ENCODE peak calls at places on chromosomes 4 and X, in eight cellular contexts. One of them, this sample, is unnamed.

GRCh38 chr4:117311215-117311614 is 225.8 kb upstream of the TRAM1L1 start:
- DNase-seq in fibroblast of villous mesenchyme: no peak
- DNase-seq in GM12865: no peak
- DNase-seq in mesothelial cell of epicardium: no peak
- DNase-seq in RWPE2: no peak
- DNase-seq in MCF 10A: no peak
- DNase-seq in ovary: no peak
- DNase-seq in heart right ventricle: no peak
- DNase-seq in this sample: no peak

GRCh38 chrX:132461886-132462285 is 27.0 kb downstream of the MBNL3 start:
- DNase-seq in fibroblast of villous mesenchyme: no peak
- DNase-seq in GM12865: no peak
- DNase-seq in mesothelial cell of epicardium: no peak
- DNase-seq in RWPE2: no peak
- DNase-seq in MCF 10A: no peak
- DNase-seq in ovary: no peak
- DNase-seq in heart right ventricle: no peak
- DNase-seq in this sample: no peak

GRCh38 chrX:10235851-10236250 is 79.1 kb downstream of the CLCN4 start:
- DNase-seq in fibroblast of villous mesenchyme: peak; percentile 45
- DNase-seq in GM12865: no peak
- DNase-seq in mesothelial cell of epicardium: no peak
- DNase-seq in RWPE2: no peak
- DNase-seq in MCF 10A: no peak
- DNase-seq in ovary: no peak
- DNase-seq in heart right ventricle: no peak
- DNase-seq in this sample: no peak

GRCh38 chr4:150411527-150411926 is 170.4 kb upstream of the MAB21L2 start:
- DNase-seq in fibroblast of villous mesenchyme: no peak
- DNase-seq in GM12865: no peak
- DNase-seq in mesothelial cell of epicardium: no peak
- DNase-seq in RWPE2: no peak
- DNase-seq in MCF 10A: no peak
- DNase-seq in ovary: no peak
- DNase-seq in heart right ventricle: no peak
- DNase-seq in this sample: no peak

GRCh38 chr4:169485084-169485483 is 127.3 kb downstream of the NEK1 start:
- DNase-seq in fibroblast of villous mesenchyme: peak; percentile 38
- DNase-seq in GM12865: no peak
- DNase-seq in mesothelial cell of epicardium: no peak
- DNase-seq in RWPE2: no peak
- DNase-seq in MCF 10A: no peak
- DNase-seq in ovary: no peak
- DNase-seq in heart right ventricle: no peak
- DNase-seq in this sample: no peak

GRCh38 chr4:106676173-106676921 is 307.8 kb upstream of the GIMD1 start:
- DNase-seq in fibroblast of villous mesenchyme: peak; percentile 96
- DNase-seq in GM12865: no peak
- DNase-seq in mesothelial cell of epicardium: no peak
- DNase-seq in RWPE2: no peak
- DNase-seq in MCF 10A: peak; percentile 81
- DNase-seq in ovary: no peak
- DNase-seq in heart right ventricle: no peak
- DNase-seq in this sample: no peak

GRCh38 chr4:76607266-76607799 is 172.3 kb downstream of the SHROOM3 start:
- DNase-seq in fibroblast of villous mesenchyme: peak; percentile 97
- DNase-seq in GM12865: peak; percentile 89
- DNase-seq in mesothelial cell of epicardium: no peak
- DNase-seq in RWPE2: no peak
- DNase-seq in MCF 10A: no peak
- DNase-seq in ovary: no peak
- DNase-seq in heart right ventricle: no peak
- DNase-seq in this sample: no peak

GRCh38 chr4:91233164-91233563 is 1070.6 kb upstream of the GRID2 start:
- DNase-seq in fibroblast of villous mesenchyme: no peak
- DNase-seq in GM12865: no peak
- DNase-seq in mesothelial cell of epicardium: no peak
- DNase-seq in RWPE2: no peak
- DNase-seq in MCF 10A: no peak
- DNase-seq in ovary: no peak
- DNase-seq in heart right ventricle: no peak
- DNase-seq in this sample: no peak

GRCh38 chrX:4764888-4765287 is 1051.4 kb upstream of the PRKX start:
- DNase-seq in fibroblast of villous mesenchyme: no peak
- DNase-seq in GM12865: no peak
- DNase-seq in mesothelial cell of epicardium: no peak
- DNase-seq in RWPE2: no peak
- DNase-seq in MCF 10A: peak; percentile 1
- DNase-seq in ovary: no peak
- DNase-seq in heart right ventricle: no peak
- DNase-seq in this sample: no peak

GRCh38 chr4:158090323-158090722 is 82.5 kb downstream of the GASK1B start:
- DNase-seq in fibroblast of villous mesenchyme: no peak
- DNase-seq in GM12865: no peak
- DNase-seq in mesothelial cell of epicardium: no peak
- DNase-seq in RWPE2: no peak
- DNase-seq in MCF 10A: no peak
- DNase-seq in ovary: peak; percentile 67
- DNase-seq in heart right ventricle: no peak
- DNase-seq in this sample: no peak

GRCh38 chr4:145957307-145957706 is 18.7 kb upstream of the ZNF827 start:
- DNase-seq in fibroblast of villous mesenchyme: no peak
- DNase-seq in GM12865: no peak
- DNase-seq in mesothelial cell of epicardium: no peak
- DNase-seq in RWPE2: no peak
- DNase-seq in MCF 10A: no peak
- DNase-seq in ovary: no peak
- DNase-seq in heart right ventricle: no peak
- DNase-seq in this sample: no peak

GRCh38 chrX:153791104-153791852 is 2.9 kb downstream of the IDH3G start:
- DNase-seq in fibroblast of villous mesenchyme: no peak
- DNase-seq in GM12865: no peak
- DNase-seq in mesothelial cell of epicardium: no peak
- DNase-seq in RWPE2: no peak
- DNase-seq in MCF 10A: no peak
- DNase-seq in ovary: no peak
- DNase-seq in heart right ventricle: no peak
- DNase-seq in this sample: no peak

GRCh38 chrX:153793291-153793690 is 884 bp downstream of the IDH3G start:
- DNase-seq in fibroblast of villous mesenchyme: peak; percentile 14
- DNase-seq in GM12865: peak; percentile 32
- DNase-seq in mesothelial cell of epicardium: no peak
- DNase-seq in RWPE2: no peak
- DNase-seq in MCF 10A: no peak
- DNase-seq in ovary: no peak
- DNase-seq in heart right ventricle: no peak
- DNase-seq in this sample: no peak

GRCh38 chrX:153792368-153792767 is 1.8 kb downstream of the IDH3G start:
- DNase-seq in fibroblast of villous mesenchyme: no peak
- DNase-seq in GM12865: no peak
- DNase-seq in mesothelial cell of epicardium: no peak
- DNase-seq in RWPE2: no peak
- DNase-seq in MCF 10A: no peak
- DNase-seq in ovary: no peak
- DNase-seq in heart right ventricle: no peak
- DNase-seq in this sample: no peak

GRCh38 chrX:153794897-153795816 is 689 bp downstream of the SSR4 start:
- DNase-seq in fibroblast of villous mesenchyme: peak; percentile 20
- DNase-seq in GM12865: no peak
- DNase-seq in mesothelial cell of epicardium: peak; percentile 54
- DNase-seq in RWPE2: no peak
- DNase-seq in MCF 10A: no peak
- DNase-seq in ovary: no peak
- DNase-seq in heart right ventricle: no peak
- DNase-seq in this sample: no peak

GRCh38 chrX:153794018-153794896 is at the start of the genes IDH3G and SSR4:
- DNase-seq in fibroblast of villous mesenchyme: peak; percentile 95
- DNase-seq in GM12865: peak; percentile 97
- DNase-seq in mesothelial cell of epicardium: peak; percentile 92
- DNase-seq in RWPE2: peak; percentile 85
- DNase-seq in MCF 10A: peak; percentile 90
- DNase-seq in ovary: peak; percentile 95
- DNase-seq in heart right ventricle: peak; percentile 93
- DNase-seq in this sample: peak; percentile 82
- TF ChIP-seq CTCF in fibroblast of villous mesenchyme: no peak
- TF ChIP-seq CTCF in GM12865: no peak
- TF ChIP-seq CTCF in mesothelial cell of epicardium: no peak
- TF ChIP-seq CTCF in RWPE2: no peak
- TF ChIP-seq CTCF in MCF 10A: no peak
- TF ChIP-seq CTCF in ovary: no peak
- TF ChIP-seq CTCF in heart right ventricle: peak; percentile 30
- TF ChIP-seq CTCF in this sample: no peak

DNA sequence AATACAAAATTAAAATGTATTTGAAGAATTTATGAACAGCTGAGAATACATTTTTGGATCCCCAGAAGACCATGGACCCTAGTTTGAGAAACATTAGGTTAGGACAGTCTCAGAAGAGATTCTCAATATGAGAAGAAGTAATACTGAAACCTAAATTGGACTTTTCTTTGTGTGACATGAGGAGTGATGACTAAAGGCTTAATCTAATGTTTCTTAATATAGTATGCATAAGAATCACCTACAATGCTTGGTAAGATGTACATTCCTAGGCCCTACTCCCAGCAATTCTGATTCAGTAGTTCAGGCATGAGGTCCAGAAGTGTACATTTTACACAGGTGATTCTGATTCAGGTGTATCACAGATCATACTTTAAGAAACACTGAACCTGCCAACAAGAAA is 31.6 kb upstream of the HUWE1 start:
- DNase-seq in fibroblast of villous mesenchyme: no peak
- DNase-seq in GM12865: peak; percentile 45
- DNase-seq in mesothelial cell of epicardium: no peak
- DNase-seq in RWPE2: no peak
- DNase-seq in MCF 10A: no peak
- DNase-seq in ovary: no peak
- DNase-seq in heart right ventricle: no peak
- DNase-seq in this sample: no peak
- TF ChIP-seq CTCF in fibroblast of villous mesenchyme: no peak
- TF ChIP-seq CTCF in GM12865: no peak
- TF ChIP-seq CTCF in mesothelial cell of epicardium: no peak
- TF ChIP-seq CTCF in RWPE2: no peak
- TF ChIP-seq CTCF in MCF 10A: no peak
- TF ChIP-seq CTCF in ovary: no peak
- TF ChIP-seq CTCF in heart right ventricle: no peak
- TF ChIP-seq CTCF in this sample: no peak

DNA sequence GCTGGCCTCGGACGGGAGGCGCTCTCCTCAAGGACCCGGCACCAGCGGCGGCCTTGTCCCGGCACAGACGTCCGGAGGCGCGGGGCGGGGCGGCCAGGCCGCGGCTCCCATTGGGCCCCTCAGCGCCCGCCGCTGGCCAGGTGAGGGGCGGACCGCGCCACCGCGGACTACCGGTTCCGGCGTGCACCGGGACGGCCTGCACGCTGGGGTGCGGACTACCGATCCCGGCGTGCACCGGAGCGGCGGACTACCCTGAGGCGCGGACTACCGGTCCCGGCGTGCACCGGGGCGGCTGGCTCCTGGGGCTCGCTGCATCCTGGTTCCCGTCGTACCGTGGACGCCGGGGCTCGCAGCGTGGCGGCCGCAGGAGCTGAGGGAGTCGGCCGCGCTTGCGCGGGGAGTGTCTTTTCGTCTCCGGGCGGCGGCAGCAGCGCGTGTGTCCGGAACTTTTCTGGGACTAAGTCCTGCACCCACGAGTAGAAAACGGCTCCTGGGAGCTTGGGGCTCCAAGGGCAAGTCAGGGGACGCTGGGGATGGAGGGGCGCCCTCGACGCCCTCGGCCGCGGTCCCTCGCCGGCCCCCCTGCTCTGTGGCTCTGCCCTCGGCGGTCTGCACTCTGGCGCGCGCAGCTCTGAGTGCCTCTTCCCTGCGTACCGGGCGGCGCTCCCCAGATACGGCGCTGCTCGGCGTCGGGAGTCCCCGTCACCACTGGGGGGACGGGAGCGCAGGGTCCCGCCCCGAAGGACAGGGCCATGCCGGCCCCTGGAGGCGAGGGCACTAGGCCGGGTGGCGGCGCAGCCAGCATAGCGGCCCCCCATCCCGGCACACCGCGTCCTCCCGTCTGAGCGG is at the start of gene LETM1:
- DNase-seq in fibroblast of villous mesenchyme: peak; percentile 95
- DNase-seq in GM12865: peak; percentile 98
- DNase-seq in mesothelial cell of epicardium: peak; percentile 91
- DNase-seq in RWPE2: peak; percentile 98
- DNase-seq in MCF 10A: peak; percentile 93
- DNase-seq in ovary: peak; percentile 93
- DNase-seq in heart right ventricle: peak; percentile 96
- DNase-seq in this sample: peak; percentile 44
- TF ChIP-seq CTCF in fibroblast of villous mesenchyme: no peak
- TF ChIP-seq CTCF in GM12865: peak; percentile 21
- TF ChIP-seq CTCF in mesothelial cell of epicardium: no peak
- TF ChIP-seq CTCF in RWPE2: peak; percentile 18
- TF ChIP-seq CTCF in MCF 10A: peak; percentile 8
- TF ChIP-seq CTCF in ovary: no peak
- TF ChIP-seq CTCF in heart right ventricle: no peak
- TF ChIP-seq CTCF in this sample: no peak

DNA sequence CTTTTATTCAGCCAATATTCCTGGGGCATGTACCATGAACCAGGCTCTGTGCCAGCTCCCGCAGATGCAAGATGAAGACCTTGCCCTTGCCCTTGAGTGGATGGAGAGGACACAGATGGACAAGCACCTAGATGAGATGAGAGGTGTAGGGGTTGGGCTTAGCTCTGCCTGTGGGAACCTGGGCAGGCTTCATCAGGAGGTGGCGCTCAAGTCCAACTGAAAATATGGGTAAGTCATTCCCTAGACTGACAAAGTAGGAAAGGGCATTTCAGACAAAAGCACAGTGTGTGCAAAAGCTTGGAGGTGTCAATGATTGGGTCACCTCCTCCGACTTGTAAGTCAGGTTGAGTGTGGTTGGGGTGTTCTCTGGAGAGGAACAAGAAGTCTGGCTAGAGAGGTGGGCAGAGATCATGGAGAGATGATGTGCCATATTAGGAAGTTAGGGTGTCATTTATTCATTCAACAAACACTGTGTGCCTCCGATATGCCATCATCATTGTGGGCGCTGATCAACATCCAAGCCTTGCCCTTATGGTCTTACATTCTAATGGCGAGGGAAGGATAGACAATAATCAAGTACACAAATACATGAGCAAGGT is 64.6 kb downstream of the ANAPC4 start:
- DNase-seq in fibroblast of villous mesenchyme: peak; percentile 56
- DNase-seq in GM12865: peak; percentile 48
- DNase-seq in mesothelial cell of epicardium: peak; percentile 66
- DNase-seq in RWPE2: no peak
- DNase-seq in MCF 10A: peak; percentile 72
- DNase-seq in ovary: peak; percentile 40
- DNase-seq in heart right ventricle: peak; percentile 27
- DNase-seq in this sample: no peak
- TF ChIP-seq CTCF in fibroblast of villous mesenchyme: peak; percentile 78
- TF ChIP-seq CTCF in GM12865: peak; percentile 52
- TF ChIP-seq CTCF in mesothelial cell of epicardium: no peak
- TF ChIP-seq CTCF in RWPE2: peak; percentile 82
- TF ChIP-seq CTCF in MCF 10A: peak; percentile 60
- TF ChIP-seq CTCF in ovary: no peak
- TF ChIP-seq CTCF in heart right ventricle: peak; percentile 67
- TF ChIP-seq CTCF in this sample: no peak

DNA sequence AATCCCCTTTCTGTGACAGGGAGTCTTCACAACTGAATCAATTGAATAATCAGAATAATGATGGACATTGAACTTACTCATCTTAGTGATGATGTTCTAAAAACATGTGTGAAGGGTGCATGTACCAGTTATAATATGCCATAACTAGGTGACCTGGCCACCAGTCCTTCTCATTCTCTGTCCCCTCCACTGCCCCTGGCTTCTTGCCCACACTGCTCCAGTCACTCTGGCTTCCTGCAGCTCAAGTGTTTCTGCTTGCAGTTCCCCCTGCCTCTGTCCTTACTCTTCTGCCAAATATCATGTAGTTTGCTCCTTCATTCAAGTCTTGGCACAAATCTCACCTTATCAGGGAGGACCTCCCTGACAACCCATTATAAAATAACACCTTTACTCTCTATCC is 168.1 kb upstream of the SLC7A11 start:
- DNase-seq in fibroblast of villous mesenchyme: no peak
- DNase-seq in GM12865: peak; percentile 12
- DNase-seq in mesothelial cell of epicardium: no peak
- DNase-seq in RWPE2: no peak
- DNase-seq in MCF 10A: no peak
- DNase-seq in ovary: no peak
- DNase-seq in heart right ventricle: peak; percentile 48
- DNase-seq in this sample: no peak
- TF ChIP-seq CTCF in fibroblast of villous mesenchyme: no peak
- TF ChIP-seq CTCF in GM12865: no peak
- TF ChIP-seq CTCF in mesothelial cell of epicardium: no peak
- TF ChIP-seq CTCF in RWPE2: no peak
- TF ChIP-seq CTCF in MCF 10A: no peak
- TF ChIP-seq CTCF in ovary: no peak
- TF ChIP-seq CTCF in heart right ventricle: no peak
- TF ChIP-seq CTCF in this sample: no peak

This sample was measured in omental fat pad.